ENCODE peak calls at places on chromosomes 16 and 17, in seven cellular contexts. Z is naive thymus-derived CD8-positive, alpha-beta T cell; N is endothelial cell; F is HFFc6; H is activated CD4-positive, alpha-beta T cell treated with anti-CD3 and anti-CD28 coated beads, Interleukin-2, amount 50 U/mL, for 24 hours; W is amniotic stem cell; C is astrocyte of the spinal cord. O is an unnamed sample.

GRCh38 chr16:20411055-20411454 is 1.7 kb downstream of the ACSM5 start:
- DNase-seq in Z (no peak), N (no peak), F (no peak), H (no peak), W (no peak), C (no peak), O (no peak)

GRCh38 chr17:56727876-56728617 is 105.7 kb downstream of the C17orf67 start:
- DNase-seq in Z (no peak), N (no peak), F (no peak), H (no peak), W (no peak), C (no peak), O (no peak)

GRCh38 chr16:77863250-77863649 is 74.9 kb downstream of the VAT1L start:
- DNase-seq in Z (no peak), N (no peak), F (no peak), H (no peak), W (no peak), C (no peak), O (no peak)

GRCh38 chr17:50361561-50362480 is 11.2 kb downstream of the MRPL27 start:
- DNase-seq in Z (peak; percentile 67), N (peak; percentile 61), F (peak; percentile 58), H (no peak), W (no peak), C (peak; percentile 66), O (no peak)

GRCh38 chr16:14345512-14346115 is 274.5 kb downstream of the MRTFB start:
- DNase-seq in Z (no peak), N (no peak), F (no peak), H (no peak), W (no peak), C (no peak), O (no peak)

GRCh38 chr16:48101069-48101674 is 54.6 kb downstream of the ABCC12 start:
- DNase-seq in Z (no peak), N (no peak), F (no peak), H (peak; percentile 14), W (no peak), C (peak; percentile 43), O (no peak)

GRCh38 chr17:44909681-44910144 is 5.6 kb downstream of the GFAP start:
- DNase-seq in Z (no peak), N (no peak), F (peak; percentile 88), H (no peak), W (peak; percentile 61), C (peak; percentile 89), O (no peak)

GRCh38 chr17:36510636-36511035 is 24.0 kb downstream of the MYO19 start:
- DNase-seq in Z (no peak), N (no peak), F (no peak), H (no peak), W (no peak), C (no peak), O (no peak)

GRCh38 chr16:84502075-84502474 is 2.4 kb downstream of the MEAK7 start:
- DNase-seq in Z (no peak), N (no peak), F (no peak), H (no peak), W (no peak), C (no peak), O (no peak)

GRCh38 chr16:28823291-28823718 is 506 bp downstream of the ATXN2L start:
- DNase-seq in Z (no peak), N (peak; percentile 42), F (no peak), H (no peak), W (no peak), C (no peak), O (no peak)

GRCh38 chr16:20847577-20847976 is 41.2 kb downstream of the REXO5 start:
- DNase-seq in Z (no peak), N (no peak), F (no peak), H (no peak), W (no peak), C (no peak), O (no peak)

GRCh38 chr16:30802971-30803370 is 16.0 kb upstream of the ZNF629 start:
- DNase-seq in Z (no peak), N (no peak), F (no peak), H (no peak), W (no peak), C (no peak), O (no peak)

GRCh38 chr16:81492965-81493754 is 48.6 kb downstream of the CMIP start:
- DNase-seq in Z (no peak), N (no peak), F (no peak), H (no peak), W (no peak), C (no peak), O (no peak)

GRCh38 chr17:43609613-43610385 is 51.9 kb downstream of the MEOX1 start:
- DNase-seq in Z (no peak), N (no peak), F (no peak), H (no peak), W (no peak), C (no peak), O (no peak)

GRCh38 chr16:22222006-22222405 is 15.9 kb downstream of the EEF2K start:
- DNase-seq in Z (no peak), N (no peak), F (no peak), H (no peak), W (no peak), C (no peak), O (no peak)

GRCh38 chr16:56872863-56873391 is 7.9 kb downstream of the SLC12A3 start:
- DNase-seq in Z (no peak), N (no peak), F (no peak), H (no peak), W (no peak), C (no peak), O (no peak)

GRCh38 chr17:81712468-81713003 is 452 bp downstream of the SLC25A10 start:
- DNase-seq in Z (no peak), N (peak; percentile 43), F (peak; percentile 36), H (no peak), W (no peak), C (no peak), O (no peak)

GRCh38 chr17:82978765-82979349 is 100.6 kb upstream of the METRNL start:
- DNase-seq in Z (peak; percentile 63), N (no peak), F (no peak), H (no peak), W (no peak), C (no peak), O (no peak)

GRCh38 chr16:84643677-84644076 is 4.6 kb upstream of the KLHL36 start:
- DNase-seq in Z (no peak), N (no peak), F (no peak), H (no peak), W (no peak), C (no peak), O (no peak)

GRCh38 chr17:81365148-81365600 is 30.1 kb upstream of the BAHCC1 start:
- DNase-seq in Z (no peak), N (no peak), F (peak; percentile 45), H (no peak), W (peak; percentile 41), C (peak; percentile 79), O (no peak)

GRCh38 chr17:47871048-47871447 is 20.1 kb upstream of the SP6 start:
- DNase-seq in Z (no peak), N (no peak), F (no peak), H (no peak), W (no peak), C (no peak), O (no peak)

GRCh38 chr16:13702614-13703013 is 217.3 kb upstream of the ERCC4 start:
- DNase-seq in Z (no peak), N (no peak), F (no peak), H (no peak), W (no peak), C (no peak), O (no peak)

GRCh38 chr17:50927287-50927686 is 61.1 kb upstream of the TOB1 start:
- DNase-seq in Z (no peak), N (no peak), F (no peak), H (no peak), W (no peak), C (no peak), O (no peak)

O was measured in activated B cell treated with CpG ODN at 0.5 μM for 24 hours.